ENCODE peak calls at places on chromosomes 7 and 10, in ten cellular contexts. S is breast epithelium, Y is H1, L is transverse colon, H is HCT116, X is sigmoid colon, T is suprapubic skin, C is esophagus muscularis mucosa, P is upper lobe of left lung, N is GM12878. B is an unnamed sample.

GRCh38 chr7:45028138-45028919 is 28.3 kb downstream of the CCM2 start:
- DNase-seq in T (no peak), H (no peak), P (no peak), L (no peak), N (no peak), Y (no peak), C (no peak), X (no peak), S (no peak), B (no peak)

GRCh38 chr10:3791974-3792633 is 7.1 kb upstream of the KLF6 start:
- DNase-seq in P (no peak), S (no peak), N (no peak), L (no peak), X (no peak), Y (no peak), H (no peak), T (no peak), C (peak), B (no peak)

GRCh38 chr7:157017639-157018327 is 7.3 kb upstream of the MNX1 start:
- DNase-seq in N (no peak), L (no peak), Y (no peak), S (no peak), C (no peak), P (no peak), X (no peak), H (no peak), T (peak), B (no peak)

GRCh38 chr7:91288208-91288824 is 24.1 kb downstream of the FZD1 start:
- DNase-seq in N (no peak), H (peak), S (no peak), P (peak), X (no peak), L (peak), C (no peak), Y (no peak), T (no peak), B (peak)

GRCh38 chr7:24949884-24950283 is 30.1 kb downstream of the OSBPL3 start:
- DNase-seq in X (no peak), L (no peak), C (no peak), N (no peak), S (no peak), H (no peak), P (no peak), T (no peak), Y (no peak), B (no peak)

GRCh38 chr7:18824157-18824556 is 293.3 kb downstream of the TWIST1 start:
- DNase-seq in L (no peak), C (no peak), N (no peak), X (no peak), Y (no peak), T (no peak), S (no peak), H (no peak), P (no peak), B (no peak)

GRCh38 chr7:29748286-29749099 is 57.8 kb upstream of the WIPF3 start:
- DNase-seq in X (no peak), N (no peak), C (no peak), S (no peak), Y (no peak), P (no peak), L (no peak), T (no peak), H (peak), B (peak)

GRCh38 chr10:116784651-116785050 is 42.3 kb upstream of the HSPA12A start:
- DNase-seq in P (no peak), H (no peak), S (no peak), C (no peak), Y (no peak), N (no peak), X (no peak), L (no peak), T (no peak), B (no peak)

GRCh38 chr7:124423863-124424262 is 341.7 kb downstream of the GPR37 start:
- DNase-seq in N (no peak), X (no peak), Y (no peak), H (no peak), L (no peak), S (no peak), T (no peak), P (no peak), C (no peak), B (no peak)

GRCh38 chr10:114631678-114632417 is 26.2 kb downstream of the ABLIM1 start:
- DNase-seq in P (no peak), T (no peak), L (peak), Y (no peak), X (peak), N (no peak), C (no peak), S (no peak), H (no peak), B (peak)
- TF ChIP-seq POLR2AphosphoS5 in P (peak), T (no peak), L (no peak), Y (no peak), X (no peak), N (no peak), C (peak), S (peak), H (no peak), B (peak)

DNA sequence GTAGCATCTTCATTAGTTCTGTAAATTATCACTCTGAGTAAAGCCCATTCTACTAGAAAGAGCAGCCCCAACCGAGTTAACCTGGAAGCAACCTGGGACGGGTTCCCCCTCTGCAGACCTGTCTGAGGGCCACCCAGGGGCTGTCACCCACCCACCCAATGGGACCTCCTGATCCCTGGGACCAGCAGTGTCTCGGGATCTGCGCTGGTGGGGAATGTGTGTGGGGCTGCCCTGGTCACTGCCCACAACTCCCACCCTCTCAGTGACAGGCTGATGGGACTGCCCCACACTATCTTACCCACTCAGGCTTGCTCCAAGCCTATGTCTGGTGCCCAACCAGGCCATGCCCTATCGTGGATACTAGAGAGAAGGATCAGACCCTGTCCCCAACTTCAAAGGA is 215.0 kb downstream of the GRID1 start:
- DNase-seq in H (no peak), N (no peak), C (no peak), L (no peak), X (no peak), P (no peak), S (no peak), T (no peak), Y (no peak), B (no peak)
- TF ChIP-seq POLR2AphosphoS5 in H (no peak), N (no peak), C (no peak), L (no peak), X (no peak), P (no peak), S (no peak), T (no peak), Y (no peak), B (no peak)

DNA sequence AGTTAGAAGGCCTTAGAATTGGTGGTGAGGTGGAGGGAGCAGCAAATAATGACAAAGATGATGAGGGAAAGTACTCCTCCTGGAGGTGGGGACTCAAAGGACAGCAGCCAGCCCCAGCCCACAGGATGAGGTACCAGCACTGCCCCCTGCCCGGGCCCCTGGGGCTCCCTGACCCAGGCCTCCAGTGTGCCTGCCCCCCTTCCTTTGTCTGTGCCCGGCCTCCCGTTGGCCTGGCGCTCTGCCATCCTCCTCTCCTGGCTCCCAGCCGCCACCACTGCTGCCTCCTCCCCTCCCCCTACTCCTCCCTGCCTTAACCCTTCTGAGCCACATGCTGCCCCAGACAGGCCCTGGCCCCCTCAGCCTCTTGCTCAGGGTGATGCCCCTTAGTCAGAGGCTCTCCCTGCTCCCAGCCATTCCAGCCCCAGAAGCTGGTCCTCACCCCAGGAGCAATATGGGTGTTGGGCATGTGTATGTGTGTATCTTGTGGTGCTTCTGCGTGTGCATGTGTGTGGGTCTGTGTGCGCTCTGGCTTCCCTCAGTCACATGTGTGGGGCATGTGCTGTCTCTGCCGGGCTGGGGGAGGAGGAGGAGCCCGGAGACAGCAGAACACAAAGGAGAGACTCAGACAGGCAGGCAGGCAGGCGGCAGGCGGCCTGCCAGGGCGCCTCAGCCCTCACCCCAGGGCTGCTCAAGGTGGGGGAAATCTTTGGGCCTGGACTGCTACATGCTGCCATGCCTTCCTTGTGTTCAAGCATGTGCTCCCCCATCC is 2.6 kb downstream of the LDB1 start:
- DNase-seq in Y (no peak), H (no peak), X (peak), N (no peak), P (peak), T (peak), L (peak), C (no peak), S (peak), B (peak)
- TF ChIP-seq POLR2AphosphoS5 in Y (no peak), H (no peak), X (peak), N (peak), P (peak), T (no peak), L (no peak), C (peak), S (peak), B (peak)

GRCh38 chr10:72315611-72316385 is 38.9 kb downstream of the DNAJB12 start:
- DNase-seq in S (peak), T (peak), L (peak), Y (no peak), N (no peak), X (peak), P (peak), H (no peak), C (no peak), B (peak)
- TF ChIP-seq POLR2AphosphoS5 in S (peak), T (no peak), L (no peak), Y (no peak), N (no peak), X (peak), P (peak), H (peak), C (peak), B (no peak)

DNA sequence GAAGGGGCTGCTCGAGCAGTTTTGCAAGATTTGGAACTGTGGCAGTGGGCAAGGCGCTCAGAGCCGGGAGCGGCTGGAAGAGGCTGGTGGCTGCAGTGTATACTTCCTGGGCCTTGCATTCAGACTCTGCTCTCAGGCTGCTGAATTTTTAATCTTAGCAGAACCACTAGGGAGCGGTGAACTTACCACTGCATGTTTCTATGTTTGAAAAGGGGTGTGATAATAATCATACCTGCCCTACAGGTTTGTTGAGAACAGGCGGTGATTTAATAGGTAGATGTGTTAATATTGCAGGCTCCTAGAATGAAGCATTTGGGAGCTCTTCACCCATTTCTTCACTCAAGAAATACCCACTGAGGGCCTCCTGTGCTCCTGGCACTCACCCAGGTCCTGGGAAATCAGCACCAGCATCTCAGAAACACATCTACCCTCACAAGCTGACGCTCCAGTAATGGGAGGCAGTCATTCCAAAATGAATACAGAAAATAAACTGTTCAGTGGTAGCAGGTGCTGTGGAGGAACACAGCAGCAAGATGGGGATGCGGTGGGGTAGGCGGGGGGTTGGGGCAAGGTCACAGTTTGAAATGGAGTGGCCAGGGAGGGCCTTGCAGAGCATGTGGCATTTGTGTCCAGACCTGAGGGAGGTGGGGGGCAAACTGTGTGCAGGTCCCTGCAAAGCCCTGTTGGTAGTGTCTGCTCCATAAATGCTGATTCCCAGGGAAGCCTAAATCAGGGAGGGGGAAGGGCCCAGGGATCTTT is 41.0 kb downstream of the VWA2 start:
- DNase-seq in X (no peak), S (no peak), N (no peak), H (no peak), C (no peak), Y (no peak), L (no peak), P (no peak), T (peak), B (no peak)
- TF ChIP-seq POLR2AphosphoS5 in X (no peak), S (no peak), N (no peak), H (no peak), C (no peak), Y (no peak), L (no peak), P (no peak), T (no peak), B (no peak)

GRCh38 chr10:110698782-110699201 is 54.7 kb downstream of the RBM20 start:
- DNase-seq in H (no peak), T (no peak), Y (no peak), N (no peak), C (no peak), L (no peak), X (peak), S (no peak), P (no peak), B (no peak)
- TF ChIP-seq POLR2AphosphoS5 in H (no peak), T (no peak), Y (no peak), N (no peak), C (peak), L (peak), X (peak), S (no peak), P (no peak), B (no peak)